ENCODE peak calls at places on chromosomes 13 and 19, in nine cellular contexts. A is stimulated activated CD4-positive, alpha-beta T cell treated with anti-CD3 and anti-CD28 coated beads, Interleukin-12 subunit alpha, Interleukin-12 subunit beta, amount 100 ng/mL, for 4 hours; T is left colon; L is GM10248; Q is RWPE1; B is KG1; E is transverse colon; V is cardiac fibroblast; I is CD4-positive, CD25-positive, alpha-beta regulatory T cell. S is an unnamed sample.

GRCh38 chr19:29771708-29772415 is 39.9 kb upstream of the CCNE1 start:
- DNase-seq in A (peak; percentile 10), T (no peak), L (peak; percentile 57), Q (peak; percentile 63), B (no peak), E (peak; percentile 48), V (peak; percentile 57), I (no peak), S (no peak)

GRCh38 chr13:85675508-85675907 is 123.7 kb downstream of the SLITRK6 start:
- DNase-seq in A (no peak), T (no peak), L (no peak), Q (no peak), B (no peak), E (no peak), V (no peak), I (no peak), S (peak; percentile 68)

GRCh38 chr13:29922281-29922821 is 71.9 kb upstream of the UBL3 start:
- DNase-seq in A (no peak), T (no peak), L (no peak), Q (peak; percentile 40), B (no peak), E (no peak), V (peak; percentile 54), I (no peak), S (no peak)

GRCh38 chr13:99311137-99311536 is 3.9 kb upstream of the GPR183 start:
- DNase-seq in A (no peak), T (no peak), L (no peak), Q (no peak), B (no peak), E (no peak), V (no peak), I (no peak), S (no peak)

GRCh38 chr13:73765651-73766384 is 368.4 kb downstream of the KLF12 start:
- DNase-seq in A (peak; percentile 34), T (peak; percentile 87), L (peak; percentile 34), Q (no peak), B (peak; percentile 28), E (peak; percentile 81), V (peak; percentile 71), I (peak; percentile 60), S (peak; percentile 70)

GRCh38 chr13:95485045-95485517 is 67.4 kb upstream of the CLDN10 start:
- DNase-seq in A (no peak), T (no peak), L (no peak), Q (peak; percentile 38), B (no peak), E (no peak), V (peak; percentile 45), I (no peak), S (peak; percentile 96)

GRCh38 chr19:8569066-8569761 is 8.0 kb downstream of the MYO1F start:
- DNase-seq in A (no peak), T (peak; percentile 66), L (peak; percentile 86), Q (peak; percentile 42), B (peak; percentile 83), E (peak; percentile 62), V (peak; percentile 94), I (peak; percentile 40), S (peak; percentile 96)

GRCh38 chr19:611506-611869 is 21.8 kb downstream of the HCN2 start:
- DNase-seq in A (peak; percentile 50), T (no peak), L (no peak), Q (peak; percentile 76), B (no peak), E (no peak), V (peak; percentile 96), I (no peak), S (no peak)

GRCh38 chr13:24251525-24251924 is 57.9 kb upstream of the C1QTNF9 start:
- DNase-seq in A (peak; percentile 65), T (no peak), L (no peak), Q (no peak), B (no peak), E (peak; percentile 37), V (no peak), I (peak; percentile 84), S (no peak)

GRCh38 chr19:5719274-5719960 is 529 bp downstream of the LONP1 start:
- DNase-seq in A (no peak), T (no peak), L (no peak), Q (peak; percentile 29), B (no peak), E (no peak), V (peak; percentile 26), I (peak; percentile 31), S (no peak)

GRCh38 chr19:42370068-42370520 is 20.0 kb downstream of the CNFN start:
- DNase-seq in A (no peak), T (no peak), L (no peak), Q (no peak), B (no peak), E (no peak), V (no peak), I (no peak), S (no peak)

GRCh38 chr19:51701468-51702100 is 8.5 kb downstream of the SPACA6 start:
- DNase-seq in A (no peak), T (no peak), L (no peak), Q (no peak), B (no peak), E (no peak), V (no peak), I (no peak), S (no peak)

GRCh38 chr13:108527849-108528248 is 101.6 kb upstream of the MYO16 start:
- DNase-seq in A (no peak), T (no peak), L (no peak), Q (no peak), B (no peak), E (no peak), V (no peak), I (no peak), S (no peak)

GRCh38 chr13:110244096-110244830 is 62.7 kb downstream of the COL4A1 start:
- DNase-seq in A (no peak), T (no peak), L (no peak), Q (no peak), B (no peak), E (no peak), V (peak; percentile 49), I (no peak), S (no peak)

GRCh38 chr13:34085199-34085598 is 267.2 kb downstream of the RFC3 start:
- DNase-seq in A (no peak), T (no peak), L (no peak), Q (no peak), B (no peak), E (no peak), V (no peak), I (no peak), S (no peak)

GRCh38 chr19:12947702-12948596 is 2.3 kb downstream of the RAD23A start:
- DNase-seq in A (no peak), T (no peak), L (no peak), Q (no peak), B (no peak), E (no peak), V (no peak), I (no peak), S (no peak)

GRCh38 chr13:76868451-76868850 is 17.8 kb downstream of the KCTD12 start:
- DNase-seq in A (no peak), T (no peak), L (no peak), Q (no peak), B (no peak), E (no peak), V (no peak), I (no peak), S (no peak)

GRCh38 chr13:99353836-99354235 is 46.6 kb upstream of the GPR183 start:
- DNase-seq in A (no peak), T (no peak), L (no peak), Q (no peak), B (no peak), E (no peak), V (no peak), I (no peak), S (no peak)

GRCh38 chr13:110503037-110503901 is 58.3 kb downstream of the RAB20 start:
- DNase-seq in A (no peak), T (no peak), L (no peak), Q (no peak), B (no peak), E (no peak), V (peak; percentile 85), I (no peak), S (no peak)

GRCh38 chr13:94344126-94344863 is 135.2 kb downstream of the DCT start:
- DNase-seq in A (no peak), T (no peak), L (no peak), Q (no peak), B (no peak), E (no peak), V (peak; percentile 60), I (no peak), S (no peak)

GRCh38 chr19:29687244-29687896 is 22.1 kb downstream of the PLEKHF1 start:
- DNase-seq in A (no peak), T (no peak), L (no peak), Q (peak; percentile 37), B (no peak), E (no peak), V (peak; percentile 97), I (no peak), S (no peak)

GRCh38 chr13:48567521-48568331 is 34.8 kb upstream of the RCBTB2 start:
- DNase-seq in A (no peak), T (no peak), L (no peak), Q (no peak), B (peak; percentile 27), E (no peak), V (peak; percentile 65), I (no peak), S (no peak)

GRCh38 chr19:23395041-23395721 is at the start of gene ZNF91:
- DNase-seq in A (peak; percentile 84), T (peak; percentile 99), L (peak; percentile 81), Q (peak; percentile 89), B (peak; percentile 94), E (peak; percentile 97), V (peak; percentile 97), I (peak; percentile 81), S (peak; percentile 77)

GRCh38 chr13:48731957-48732569 is 78.3 kb downstream of the CYSLTR2 start:
- DNase-seq in A (peak; percentile 61), T (no peak), L (peak; percentile 59), Q (no peak), B (no peak), E (peak; percentile 57), V (no peak), I (peak; percentile 22), S (no peak)

GRCh38 chr13:25111557-25111956 is 15.6 kb downstream of the PABPC3 start:
- DNase-seq in A (no peak), T (no peak), L (no peak), Q (peak; percentile 15), B (no peak), E (no peak), V (peak; percentile 6), I (no peak), S (no peak)

GRCh38 chr19:2751438-2751830 is 11.6 kb upstream of the SLC39A3 start:
- DNase-seq in A (no peak), T (no peak), L (no peak), Q (no peak), B (no peak), E (no peak), V (no peak), I (no peak), S (no peak)

GRCh38 chr13:106680796-106681482 is 113.0 kb upstream of the ARGLU1 start:
- DNase-seq in A (no peak), T (no peak), L (no peak), Q (no peak), B (no peak), E (no peak), V (no peak), I (no peak), S (no peak)

GRCh38 chr13:105070452-105070851 is 1465.0 kb downstream of the EFNB2 start:
- DNase-seq in A (no peak), T (no peak), L (no peak), Q (no peak), B (no peak), E (no peak), V (peak; percentile 9), I (no peak), S (no peak)

GRCh38 chr13:45512148-45512498 is 47.4 kb downstream of the COG3 start:
- DNase-seq in A (no peak), T (no peak), L (no peak), Q (no peak), B (no peak), E (no peak), V (peak; percentile 69), I (no peak), S (no peak)

GRCh38 chr13:28754698-28755545 is 36.2 kb upstream of the SLC46A3 start:
- DNase-seq in A (no peak), T (no peak), L (no peak), Q (no peak), B (peak; percentile 78), E (no peak), V (peak; percentile 70), I (no peak), S (peak; percentile 83)

GRCh38 chr13:33678906-33679657 is 138.9 kb upstream of the RFC3 start:
- DNase-seq in A (peak; percentile 65), T (peak; percentile 62), L (peak; percentile 88), Q (peak; percentile 36), B (no peak), E (peak; percentile 62), V (peak; percentile 94), I (peak; percentile 26), S (no peak)